ENCODE peak calls at places on chromosomes 6 and 20, in seven cellular contexts. K, P, U, I, L, Q and T are unnamed samples.
A peak's percentile ranks its signal among the peaks of the same experiment; 100 is the strongest.

GRCh38 chr6:159151266-159151855 is 17.8 kb upstream of the FNDC1 start:
- DNase-seq in K (peak; percentile 47), P (peak; percentile 69), U (no peak), I (no peak), L (peak; percentile 61), Q (no peak), T (peak; percentile 73)

GRCh38 chr6:13834762-13835161 is 20.4 kb upstream of the MCUR1 start:
- DNase-seq in K (no peak), P (no peak), U (no peak), I (no peak), L (no peak), Q (no peak), T (no peak)

GRCh38 chr20:59948828-59949720 is 8.9 kb downstream of the FAM217B start:
- DNase-seq in K (no peak), P (peak; percentile 70), U (no peak), I (no peak), L (peak; percentile 57), Q (no peak), T (no peak)

GRCh38 chr6:118650500-118651281 is 700 bp downstream of the CEP85L start:
- DNase-seq in K (peak; percentile 39), P (peak; percentile 24), U (peak; percentile 74), I (no peak), L (no peak), Q (peak; percentile 82), T (peak; percentile 74)

GRCh38 chr6:53440331-53440730 is 91.6 kb upstream of the ELOVL5 start:
- DNase-seq in K (no peak), P (no peak), U (no peak), I (no peak), L (no peak), Q (no peak), T (no peak)

GRCh38 chr20:44326391-44327159 is 10.3 kb upstream of the R3HDML start:
- DNase-seq in K (no peak), P (no peak), U (no peak), I (no peak), L (no peak), Q (no peak), T (no peak)

GRCh38 chr20:50728981-50729874 is 2.2 kb upstream of the PARD6B start:
- DNase-seq in K (no peak), P (peak; percentile 18), U (no peak), I (no peak), L (no peak), Q (no peak), T (no peak)

GRCh38 chr6:26045046-26045938 is 41.9 kb upstream of the HFE start:
- DNase-seq in K (peak; percentile 91), P (peak; percentile 97), U (peak; percentile 86), I (peak; percentile 82), L (peak; percentile 97), Q (peak; percentile 94), T (peak; percentile 91)

GRCh38 chr6:27280064-27280539 is 32.0 kb downstream of the POM121L2 start:
- DNase-seq in K (no peak), P (no peak), U (no peak), I (no peak), L (peak; percentile 39), Q (no peak), T (no peak)

GRCh38 chr6:95768539-95768938 is 191.2 kb downstream of the MANEA start:
- DNase-seq in K (no peak), P (no peak), U (no peak), I (no peak), L (no peak), Q (no peak), T (no peak)

GRCh38 chr20:63974402-63975200 is 4.8 kb downstream of the SAMD10 start:
- DNase-seq in K (no peak), P (no peak), U (peak; percentile 62), I (no peak), L (no peak), Q (peak; percentile 69), T (no peak)

GRCh38 chr20:39885975-39886649 is 802.9 kb downstream of the MAFB start:
- DNase-seq in K (peak; percentile 84), P (peak; percentile 41), U (peak; percentile 80), I (no peak), L (peak; percentile 58), Q (peak; percentile 82), T (peak; percentile 14)

GRCh38 chr20:31785089-31785488 is 34.1 kb upstream of the MYLK2 start:
- DNase-seq in K (no peak), P (no peak), U (no peak), I (no peak), L (no peak), Q (no peak), T (no peak)

GRCh38 chr20:51995038-51995437 is 192.7 kb upstream of the SALL4 start:
- DNase-seq in K (no peak), P (no peak), U (no peak), I (no peak), L (peak; percentile 8), Q (no peak), T (no peak)

GRCh38 chr6:26025047-26025893 is 62.0 kb upstream of the HFE start:
- DNase-seq in K (no peak), P (peak; percentile 52), U (no peak), I (no peak), L (peak; percentile 80), Q (peak; percentile 81), T (no peak)

GRCh38 chr6:411402-412145 is 20.0 kb downstream of the IRF4 start:
- DNase-seq in K (no peak), P (no peak), U (no peak), I (no peak), L (no peak), Q (no peak), T (no peak)

GRCh38 chr20:63128956-63129355 is 87.0 kb downstream of the YTHDF1 start:
- DNase-seq in K (no peak), P (no peak), U (peak; percentile 25), I (no peak), L (no peak), Q (peak; percentile 40), T (no peak)

GRCh38 chr6:139577991-139578604 is 203.7 kb upstream of the CITED2 start:
- DNase-seq in K (no peak), P (no peak), U (no peak), I (no peak), L (no peak), Q (no peak), T (no peak)

GRCh38 chr6:161850572-161850971 is 576.7 kb upstream of the AGPAT4 start:
- DNase-seq in K (no peak), P (no peak), U (no peak), I (no peak), L (no peak), Q (no peak), T (no peak)

GRCh38 chr6:37376078-37376743 is 22.4 kb downstream of the RNF8 start:
- DNase-seq in K (no peak), P (no peak), U (no peak), I (no peak), L (no peak), Q (no peak), T (no peak)

GRCh38 chr6:37382954-37383353 is 29.2 kb downstream of the RNF8 start:
- DNase-seq in K (no peak), P (no peak), U (no peak), I (no peak), L (no peak), Q (no peak), T (no peak)

GRCh38 chr6:37381579-37381978 is 27.8 kb downstream of the RNF8 start:
- DNase-seq in K (no peak), P (peak; percentile 83), U (no peak), I (no peak), L (peak; percentile 60), Q (no peak), T (no peak)
- TF ChIP-seq CTCF in K (no peak), P (peak; percentile 91), U (peak; percentile 20), I (peak; percentile 30), L (peak; percentile 45), Q (peak; percentile 52), T (peak; percentile 15)

DNA sequence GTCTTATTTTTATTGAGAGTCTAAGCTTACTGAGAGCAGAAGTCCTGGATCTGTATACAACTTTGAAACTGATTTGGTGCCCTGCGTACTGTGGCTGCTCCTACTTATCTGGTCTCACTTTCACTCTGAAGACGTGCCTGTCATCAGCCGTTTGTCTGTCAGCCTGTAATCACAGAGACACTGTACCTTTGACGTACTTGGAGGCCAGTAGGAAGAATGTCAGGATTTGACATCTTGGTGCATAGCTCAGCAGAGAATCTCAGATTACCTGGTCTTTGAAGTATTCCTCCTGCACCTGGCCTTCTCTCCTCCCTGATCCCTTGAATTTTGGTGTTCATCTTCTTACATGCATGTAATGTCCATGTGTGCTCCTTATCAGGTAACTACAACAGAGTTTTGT is 37.7 kb downstream of the DSE start:
- DNase-seq in K (no peak), P (no peak), U (no peak), I (no peak), L (no peak), Q (no peak), T (no peak)
- H3K27ac ChIP-seq in K (no peak overlapping the region), P (no peak overlapping the region), U (no peak overlapping the region), I (no peak overlapping the region), L (no peak overlapping the region), Q (no peak overlapping the region), T (no peak overlapping the region)

DNA sequence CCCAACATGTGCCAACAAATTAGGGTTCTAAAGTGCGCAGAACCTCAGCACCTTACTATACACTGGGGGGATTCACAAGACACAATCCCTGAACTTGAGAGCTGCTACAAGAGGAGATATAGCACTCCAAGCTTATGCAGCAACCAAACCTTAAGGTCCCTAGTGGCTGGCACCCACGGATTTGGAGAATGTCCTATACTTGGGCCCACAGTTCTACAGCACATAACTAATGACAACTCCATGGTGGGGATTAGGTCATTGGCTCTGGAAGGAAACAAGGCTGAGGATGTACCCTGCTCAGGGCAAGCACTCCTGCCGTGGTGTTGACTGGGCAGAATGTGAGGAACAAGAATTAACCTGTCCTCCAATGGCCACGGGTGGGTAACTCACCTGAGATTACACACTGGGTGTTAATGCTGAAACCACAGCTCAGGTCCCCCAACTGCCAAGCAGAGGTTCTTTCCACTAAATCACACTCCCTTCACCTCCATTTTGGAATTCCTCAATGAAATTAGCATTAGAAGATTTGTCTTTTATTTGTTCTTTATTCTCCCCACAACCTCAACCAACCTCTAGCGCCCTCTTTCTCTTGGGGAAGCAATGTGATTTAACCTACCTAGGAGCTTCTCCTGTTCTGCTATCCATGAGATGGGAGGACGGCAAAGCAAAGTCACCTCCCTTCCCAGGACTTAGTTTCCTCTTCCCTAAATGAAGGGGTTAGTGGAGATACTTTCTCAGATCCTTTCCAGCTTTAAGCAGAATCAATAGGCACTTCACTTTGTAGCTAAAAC is 32.0 kb downstream of the TRERF1 start:
- DNase-seq in K (no peak), P (no peak), U (no peak), I (no peak), L (no peak), Q (no peak), T (no peak)
- TF ChIP-seq CTCF in K (no peak), P (peak; percentile 32), U (no peak), I (no peak), L (no peak), Q (no peak), T (no peak)

GRCh38 chr6:127794405-127794804 is 106.5 kb downstream of the THEMIS start:
- DNase-seq in K (no peak), P (no peak), U (no peak), I (no peak), L (no peak), Q (no peak), T (no peak)

GRCh38 chr6:127791779-127792528 is 108.9 kb downstream of the THEMIS start:
- DNase-seq in K (no peak), P (no peak), U (no peak), I (no peak), L (no peak), Q (no peak), T (no peak)

GRCh38 chr6:127792616-127793015 is 108.2 kb downstream of the THEMIS start:
- DNase-seq in K (no peak), P (no peak), U (no peak), I (no peak), L (no peak), Q (no peak), T (no peak)

GRCh38 chr6:127790571-127790970 is 110.3 kb downstream of the THEMIS start:
- DNase-seq in K (no peak), P (no peak), U (no peak), I (no peak), L (no peak), Q (peak; percentile 55), T (no peak)

GRCh38 chr6:127793396-127793795 is 107.5 kb downstream of the THEMIS start:
- DNase-seq in K (no peak), P (no peak), U (no peak), I (no peak), L (no peak), Q (no peak), T (no peak)
- H3K27ac ChIP-seq in K (no peak overlapping the region), P (no peak overlapping the region), U (no peak overlapping the region), I (no peak overlapping the region), L (no peak overlapping the region), Q (no peak overlapping the region), T (no peak overlapping the region)